ENCODE peak calls at places on chromosomes 11 and 22, in four cellular contexts. J is psoas muscle, N is heart left ventricle, K is right cardiac atrium. R is an unnamed sample.

GRCh38 chr11:77375114-77375513 is 73.6 kb upstream of the GDPD4 start:
- DNase-seq in J (no peak), N (no peak), K (no peak), R (no peak)

GRCh38 chr11:77101043-77101537 is 1.6 kb upstream of the OMP start:
- DNase-seq in J (no peak), N (no peak), K (peak; percentile 1), R (no peak)

GRCh38 chr22:46547883-46548244 is 10.4 kb upstream of the CELSR1 start:
- DNase-seq in J (peak; percentile 78), N (peak; percentile 77), K (peak; percentile 78), R (peak; percentile 76)

GRCh38 chr22:42300286-42301071 is 30.0 kb upstream of the TCF20 start:
- DNase-seq in J (no peak), N (no peak), K (no peak), R (peak; percentile 53)

GRCh38 chr11:46294365-46295309 is 17.2 kb downstream of the CREB3L1 start:
- DNase-seq in J (no peak), N (no peak), K (no peak), R (peak; percentile 75)

GRCh38 chr22:20283674-20284066 is 15.6 kb upstream of the RTN4R start:
- DNase-seq in J (no peak), N (no peak), K (no peak), R (no peak)

GRCh38 chr22:42313804-42314581 is 43.5 kb upstream of the TCF20 start:
- DNase-seq in J (no peak), N (no peak), K (no peak), R (no peak)

GRCh38 chr22:31350410-31350863 is 4.3 kb upstream of the PATZ1 start:
- DNase-seq in J (no peak), N (no peak), K (no peak), R (no peak)

GRCh38 chr11:113464416-113464815 is 10.8 kb downstream of the DRD2 start:
- DNase-seq in J (no peak), N (no peak), K (no peak), R (no peak)

GRCh38 chr11:118295834-118296454 is 8.6 kb upstream of the CD3E start:
- DNase-seq in J (no peak), N (no peak), K (no peak), R (no peak)

GRCh38 chr11:94100253-94100652 is 28.4 kb upstream of the PANX1 start:
- DNase-seq in J (no peak), N (no peak), K (no peak), R (no peak)

GRCh38 chr22:17955611-17956379 is 68.6 kb downstream of the MICAL3 start:
- DNase-seq in J (no peak), N (no peak), K (no peak), R (no peak)

GRCh38 chr11:103903621-103904323 is 132.7 kb upstream of the DDI1 start:
- DNase-seq in J (no peak), N (no peak), K (no peak), R (no peak)

GRCh38 chr22:33891455-33891854 is 28.8 kb downstream of the LARGE1 start:
- DNase-seq in J (no peak), N (no peak), K (no peak), R (no peak)

GRCh38 chr11:10899542-10899830 is 41.6 kb upstream of the ZBED5 start:
- DNase-seq in J (peak; percentile 52), N (peak; percentile 45), K (peak; percentile 73), R (peak; percentile 70)

GRCh38 chr11:81967242-81967641 is 766.4 kb downstream of the FAM181B start:
- DNase-seq in J (no peak), N (no peak), K (no peak), R (no peak)

GRCh38 chr11:61152816-61153592 is 8.2 kb downstream of the VPS37C start:
- DNase-seq in J (no peak), N (no peak), K (no peak), R (no peak)

GRCh38 chr11:123509737-123510578 is 79.9 kb downstream of the GRAMD1B start:
- DNase-seq in J (no peak), N (no peak), K (no peak), R (no peak)

GRCh38 chr22:46618104-46618647 is 2.0 kb upstream of the GRAMD4 start:
- DNase-seq in J (no peak), N (no peak), K (no peak), R (peak; percentile 69)

GRCh38 chr11:17439316-17439782 is 37.3 kb downstream of the ABCC8 start:
- DNase-seq in J (no peak), N (no peak), K (no peak), R (peak; percentile 50)

GRCh38 chr22:43313497-43314474 is 29.4 kb downstream of the SCUBE1 start:
- DNase-seq in J (peak; percentile 76), N (peak; percentile 34), K (peak; percentile 60), R (no peak)

GRCh38 chr22:44952863-44953790 is 56.7 kb downstream of the PHF21B start:
- DNase-seq in J (no peak), N (no peak), K (no peak), R (no peak)

GRCh38 chr22:44951510-44951816 is 58.3 kb downstream of the PHF21B start:
- DNase-seq in J (no peak), N (no peak), K (no peak), R (no peak)

GRCh38 chr22:44954113-44954512 is 55.7 kb downstream of the PHF21B start:
- DNase-seq in J (no peak), N (no peak), K (no peak), R (no peak)

GRCh38 chr22:44947846-44948245 is 62.0 kb downstream of the PHF21B start:
- DNase-seq in J (no peak), N (no peak), K (no peak), R (no peak)

GRCh38 chr22:44950806-44951509 is 58.8 kb downstream of the PHF21B start:
- DNase-seq in J (no peak), N (no peak), K (no peak), R (no peak)
- H3K4me1 ChIP-seq in J (no peaks in the 10 kb centered on the region), N (no peaks in the 10 kb centered on the region), K (no peaks in the 10 kb centered on the region), R (no peaks in the 10 kb centered on the region)

GRCh38 chr11:12864316-12865156 is 144.6 kb upstream of the RASSF10 start:
- DNase-seq in J (no peak), N (no peak), K (no peak), R (no peak)
- H3K27ac ChIP-seq in J (no peak overlapping the region), N (no peak overlapping the region), K (no peak overlapping the region), R (no peak overlapping the region)

DNA sequence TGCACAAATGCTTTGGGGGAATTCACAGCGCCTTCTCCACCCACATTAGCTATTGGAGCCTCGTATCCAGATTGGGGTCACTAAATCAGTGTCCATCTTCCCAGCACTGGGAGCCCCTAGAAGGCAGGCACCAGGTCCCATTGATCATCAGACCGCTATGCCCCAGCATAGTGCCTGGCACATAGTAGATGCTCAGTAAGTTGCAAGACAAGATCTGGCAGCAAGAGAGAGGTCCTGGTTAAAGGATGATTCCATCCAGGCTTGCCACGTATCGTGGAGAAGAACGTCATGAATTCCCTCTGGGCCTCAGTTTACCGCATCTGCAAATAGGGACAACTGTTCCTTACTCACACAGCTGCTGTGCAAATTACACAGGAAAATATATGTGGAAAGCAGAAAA is 1.7 kb downstream of the TMEM184B start:
- DNase-seq in J (no peak), N (no peak), K (no peak), R (no peak)
- H3K4me1 ChIP-seq in J (peaks cover 41% of the 10 kb centered on the region), N (peaks cover 71% of the 10 kb centered on the region), K (peaks cover 14% of the 10 kb centered on the region), R (peaks cover 29% of the 10 kb centered on the region)

GRCh38 chr22:24310969-24311368 is 40.3 kb downstream of the SPECC1L start:
- DNase-seq in J (no peak), N (no peak), K (no peak), R (no peak)

GRCh38 chr22:24303007-24303406 is 32.4 kb downstream of the SPECC1L start:
- DNase-seq in J (no peak), N (no peak), K (no peak), R (no peak)

GRCh38 chr22:24302591-24302990 is 32.0 kb downstream of the SPECC1L start:
- DNase-seq in J (no peak), N (no peak), K (no peak), R (no peak)

GRCh38 chr22:24304067-24304675 is 33.5 kb downstream of the SPECC1L start:
- DNase-seq in J (no peak), N (no peak), K (no peak), R (no peak)

DNA sequence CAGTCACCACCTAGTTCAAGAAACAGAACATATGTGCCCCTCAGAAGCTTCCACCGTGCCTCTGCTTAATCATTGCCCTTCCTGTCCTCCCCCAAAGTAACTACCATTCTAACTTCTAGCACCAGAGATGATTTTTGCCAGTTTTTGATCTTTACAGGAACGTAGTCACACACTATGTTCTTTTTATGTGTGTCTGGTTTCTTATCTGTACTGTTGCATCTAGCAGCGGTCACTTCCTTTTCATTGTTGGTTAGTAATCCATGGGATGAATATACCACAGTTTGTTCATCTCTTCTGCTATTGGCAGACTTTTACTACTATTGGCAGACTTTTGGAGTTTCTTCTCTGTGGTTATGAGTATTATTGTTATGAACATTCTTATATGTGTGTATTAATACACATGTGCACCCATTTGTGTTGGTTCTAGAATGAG is 34.6 kb downstream of the SPECC1L start:
- DNase-seq in J (no peak), N (no peak), K (no peak), R (no peak)
- H3K27ac ChIP-seq in J (peak overlapping the region; percentile 74), N (peak overlapping the region; percentile 1), K (no peak overlapping the region), R (peak overlapping the region; percentile 80)

GRCh38 chr11:116461789-116462188 is 311.0 kb downstream of the BUD13 start:
- DNase-seq in J (no peak), N (no peak), K (no peak), R (no peak)
- H3K4me1 ChIP-seq in J (no peaks in the 10 kb centered on the region), N (no peaks in the 10 kb centered on the region), K (no peaks in the 10 kb centered on the region), R (no peaks in the 10 kb centered on the region)

GRCh38 chr22:25848954-25849353 is 107.0 kb downstream of the MYO18B start:
- DNase-seq in J (no peak), N (no peak), K (no peak), R (no peak)

GRCh38 chr22:25852223-25852622 is 110.2 kb downstream of the MYO18B start:
- DNase-seq in J (no peak), N (no peak), K (no peak), R (no peak)

GRCh38 chr22:25845985-25846745 is 104.2 kb downstream of the MYO18B start:
- DNase-seq in J (no peak), N (no peak), K (no peak), R (no peak)

GRCh38 chr22:25847451-25847850 is 105.5 kb downstream of the MYO18B start:
- DNase-seq in J (no peak), N (no peak), K (no peak), R (no peak)

GRCh38 chr22:25849514-25849913 is 107.5 kb downstream of the MYO18B start:
- DNase-seq in J (no peak), N (peak; percentile 47), K (no peak), R (no peak)
- H3K27ac ChIP-seq in J (no peak overlapping the region), N (peak overlapping the region; percentile 59), K (no peak overlapping the region), R (no peak overlapping the region)

GRCh38 chr22:39520874-39521857 is 804 bp downstream of the ATF4 start:
- DNase-seq in J (peak; percentile 86), N (peak; percentile 89), K (peak; percentile 86), R (peak; percentile 95)
- H3K4me1 ChIP-seq in J (peaks cover 31% of the 10 kb centered on the region), N (peaks cover 57% of the 10 kb centered on the region), K (peaks cover 6% of the 10 kb centered on the region), R (peaks cover 69% of the 10 kb centered on the region)

DNA sequence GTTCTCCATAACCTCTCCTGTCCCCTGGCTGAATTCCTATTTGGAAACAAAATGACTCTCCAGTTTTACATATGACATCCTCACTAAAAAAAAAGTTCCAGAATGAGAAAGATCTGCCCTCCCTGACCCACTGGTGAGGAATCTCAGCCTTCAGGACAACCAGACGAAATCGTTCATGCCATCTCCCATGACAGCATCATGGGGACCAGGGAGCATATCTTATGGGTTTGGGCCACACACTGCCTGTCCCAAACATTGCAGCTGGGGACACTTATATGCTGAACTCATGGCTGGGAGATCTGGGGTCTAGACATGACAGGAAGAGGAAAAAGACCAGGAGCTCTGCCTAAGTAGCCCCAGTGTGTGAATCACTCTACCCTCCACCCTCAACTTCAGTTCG is 102.1 kb downstream of the ZNF280B start:
- DNase-seq in J (no peak), N (no peak), K (no peak), R (no peak)
- H3K27ac ChIP-seq in J (no peak overlapping the region), N (no peak overlapping the region), K (no peak overlapping the region), R (no peak overlapping the region)

R was measured in left lung.